ENCODE peak calls at places on chromosomes 6 and 20, in ten cellular contexts. H is amygdala; L is left lobe of liver; T is NCI-H748 treated with DMSO at 0.1 percent for 48 hours; U is H1; W is HEK293T; V is NCI-H1436 treated with DMSO at 0.1 percent for 48 hours; K is activated effector memory CD4-positive, alpha-beta T cell treated with anti-CD3 and anti-CD28 coated beads, Interleukin-2, amount 50 U/mL, for 16 hours; G is mammary epithelial cell; X is activated T-helper 1 cell treated with anti-CD3 and anti-CD28 coated beads, Interleukin-12 subunit alpha, Interleukin-12 subunit beta, Interleukin-2, Interleukin-4 antibody, amounts not matched to agents 30 ng/mL and 10 ng/mL and 1 ng/mL, durations not matched to agents 14 hours and 24 hours and 36 hours. E is an unnamed sample.
A peak's percentile ranks its signal among the peaks of the same experiment; 100 is the strongest.

GRCh38 chr6:120774275-120774674 is 560.0 kb downstream of the TBC1D32 start:
- DNase-seq in W (no peak), L (no peak), U (no peak), X (no peak), H (no peak), G (peak; percentile 23), K (no peak), T (no peak), V (no peak), E (no peak)

GRCh38 chr20:63831696-63832686 is 927 bp upstream of the ZBTB46 start:
- DNase-seq in X (no peak), K (no peak), L (peak; percentile 59), T (no peak), U (no peak), G (no peak), H (no peak), V (no peak), W (no peak), E (peak; percentile 28)

GRCh38 chr6:63571382-63571882 is 848 bp upstream of the LOC128125822 start:
- DNase-seq in K (no peak), X (no peak), U (no peak), T (peak; percentile 58), W (no peak), H (no peak), L (no peak), G (no peak), V (no peak), E (no peak)

GRCh38 chr6:128567029-128567428 is 46.6 kb upstream of the PTPRK start:
- DNase-seq in V (no peak), G (peak; percentile 58), H (no peak), L (no peak), X (no peak), T (no peak), U (no peak), K (no peak), W (no peak), E (no peak)

GRCh38 chr6:14095444-14095843 is 22.1 kb upstream of the CD83 start:
- DNase-seq in W (no peak), T (no peak), X (no peak), L (no peak), V (no peak), G (no peak), H (no peak), K (no peak), U (no peak), E (no peak)

GRCh38 chr20:48723308-48724264 is 104.2 kb downstream of the PREX1 start:
- DNase-seq in W (no peak), H (no peak), K (no peak), G (no peak), V (no peak), L (no peak), T (no peak), X (no peak), U (no peak), E (no peak)

GRCh38 chr6:10202111-10202510 is 212.8 kb downstream of the TFAP2A start:
- DNase-seq in T (no peak), X (no peak), L (no peak), H (no peak), U (no peak), W (no peak), G (peak; percentile 73), K (no peak), V (no peak), E (no peak)

GRCh38 chr6:169539176-169539897 is 162.5 kb downstream of the WDR27 start:
- DNase-seq in K (no peak), G (no peak), T (no peak), W (no peak), H (no peak), U (no peak), L (no peak), V (no peak), X (no peak), E (no peak)

GRCh38 chr20:9515761-9516657 is 1.6 kb downstream of the LAMP5 start:
- DNase-seq in T (no peak), X (no peak), U (no peak), G (no peak), W (no peak), V (no peak), K (no peak), H (no peak), L (no peak), E (no peak)

GRCh38 chr6:46437671-46438221 is 53.5 kb downstream of the RCAN2 start:
- DNase-seq in H (no peak), G (no peak), W (no peak), T (no peak), U (no peak), K (no peak), V (no peak), X (no peak), L (no peak), E (no peak)

GRCh38 chr20:33985830-33986229 is 7.9 kb upstream of the RALY start:
- DNase-seq in T (no peak), X (no peak), H (no peak), G (no peak), K (no peak), V (no peak), W (no peak), U (no peak), L (no peak), E (no peak)

GRCh38 chr6:53587291-53587690 is 42.4 kb upstream of the GCLC start:
- DNase-seq in X (no peak), T (no peak), W (no peak), U (no peak), K (no peak), L (no peak), G (peak; percentile 65), H (no peak), V (no peak), E (no peak)

GRCh38 chr6:136762022-136762975 is 30.0 kb downstream of the MAP3K5 start:
- DNase-seq in W (no peak), K (no peak), H (no peak), V (no peak), T (no peak), X (no peak), L (no peak), G (no peak), U (no peak), E (no peak)

GRCh38 chr6:6749791-6750434 is 161.4 kb downstream of the LY86 start:
- DNase-seq in V (no peak), K (peak; percentile 65), G (peak; percentile 43), W (no peak), H (no peak), X (peak; percentile 42), L (no peak), U (no peak), T (no peak), E (peak; percentile 87)

GRCh38 chr6:137365648-137366047 is 128.5 kb downstream of the OLIG3 start:
- DNase-seq in X (no peak), T (no peak), K (no peak), V (no peak), H (no peak), U (no peak), L (no peak), G (no peak), W (no peak), E (no peak)

GRCh38 chr6:44473393-44473792 is 85.9 kb downstream of the CDC5L start:
- DNase-seq in L (no peak), K (no peak), U (no peak), G (no peak), H (no peak), W (no peak), T (no peak), V (no peak), X (no peak), E (no peak)

GRCh38 chr6:22631101-22631500 is 61.7 kb downstream of the HDGFL1 start:
- DNase-seq in X (no peak), U (no peak), V (no peak), T (no peak), L (no peak), K (no peak), W (no peak), G (no peak), H (no peak), E (no peak)

GRCh38 chr6:82906951-82907350 is 158.7 kb downstream of the UBE3D start:
- DNase-seq in G (peak; percentile 64), T (no peak), U (no peak), X (no peak), L (no peak), W (no peak), H (no peak), V (no peak), K (no peak), E (no peak)

GRCh38 chr6:162387723-162388382 is 339.7 kb downstream of the PRKN start:
- DNase-seq in K (no peak), G (no peak), W (no peak), V (no peak), U (no peak), H (no peak), X (no peak), T (no peak), L (no peak), E (no peak)

GRCh38 chr6:167577891-167578361 is 248.8 kb upstream of the AFDN start:
- DNase-seq in K (no peak), X (no peak), W (no peak), H (no peak), G (no peak), U (no peak), L (no peak), T (no peak), V (no peak), E (no peak)

GRCh38 chr6:161373905-161374451 is 100.1 kb upstream of the AGPAT4 start:
- DNase-seq in W (peak; percentile 76), T (peak; percentile 37), X (peak; percentile 37), L (peak; percentile 54), U (peak; percentile 34), K (peak; percentile 85), V (no peak), H (peak; percentile 21), G (peak; percentile 50), E (peak; percentile 83)

GRCh38 chr6:158853072-158853871 is 34.1 kb upstream of the EZR start:
- DNase-seq in W (peak; percentile 61), X (peak; percentile 85), V (no peak), T (no peak), H (no peak), G (peak; percentile 100), K (peak; percentile 94), L (no peak), U (peak; percentile 97), E (peak; percentile 84)

GRCh38 chr6:149900620-149901443 is 2.9 kb upstream of the RAET1E start:
- DNase-seq in W (no peak), K (no peak), V (no peak), H (no peak), L (no peak), X (no peak), T (no peak), G (peak; percentile 85), U (no peak), E (no peak)

E was measured in KBM-7.